ENCODE peak calls at places on chromosomes 7 and 10, in five cellular contexts. D is uterus, P is ovary, M is stomach, W is HepG2. Q is an unnamed sample.

GRCh38 chr7:67518580-67518979 is 521.9 kb downstream of the TYW1 start:
- DNase-seq in D (no peak), P (no peak), M (no peak), W (no peak), Q (no peak)

GRCh38 chr7:46054290-46054689 is 133.2 kb upstream of the IGFBP3 start:
- DNase-seq in D (no peak), P (no peak), M (no peak), W (no peak), Q (no peak)

GRCh38 chr7:141860207-141860606 is 18.9 kb upstream of the PRSS37 start:
- DNase-seq in D (no peak), P (no peak), M (no peak), W (no peak), Q (no peak)

GRCh38 chr7:155444746-155445145 is 13.2 kb upstream of the EN2 start:
- DNase-seq in D (no peak), P (no peak), M (no peak), W (no peak), Q (no peak)

GRCh38 chr7:114949227-114949626 is 27.3 kb downstream of the MDFIC start:
- DNase-seq in D (no peak), P (no peak), M (no peak), W (no peak), Q (no peak)

GRCh38 chr10:93680414-93681047 is 21.9 kb downstream of the FRA10AC1 start:
- DNase-seq in D (no peak), P (no peak), M (no peak), W (peak), Q (no peak)

GRCh38 chr7:29588900-29589696 is 25.5 kb downstream of the PRR15 start:
- DNase-seq in D (no peak), P (no peak), M (peak), W (peak), Q (no peak)

GRCh38 chr7:45921381-45921698 is 268 bp upstream of the IGFBP3 start:
- DNase-seq in D (no peak), P (peak), M (no peak), W (no peak), Q (no peak)

GRCh38 chr10:22737587-22737986 is 23.2 kb upstream of the PIP4K2A start:
- DNase-seq in D (peak), P (no peak), M (no peak), W (no peak), Q (no peak)

GRCh38 chr7:17772581-17773288 is 167.6 kb downstream of the SNX13 start:
- DNase-seq in D (no peak), P (no peak), M (no peak), W (peak), Q (no peak)

GRCh38 chr10:131249957-131250347 is 61.6 kb downstream of the TCERG1L start:
- DNase-seq in D (no peak), P (no peak), M (no peak), W (no peak), Q (no peak)

GRCh38 chr7:82017334-82017943 is 247.6 kb upstream of the HGF start:
- DNase-seq in D (no peak), P (no peak), M (no peak), W (peak), Q (no peak)

GRCh38 chr7:138008588-138009349 is 6.9 kb upstream of the CREB3L2 start:
- DNase-seq in D (peak), P (no peak), M (no peak), W (peak), Q (peak)

GRCh38 chr7:29485376-29486190 is 78.1 kb upstream of the PRR15 start:
- DNase-seq in D (no peak), P (no peak), M (no peak), W (peak), Q (no peak)

DNA sequence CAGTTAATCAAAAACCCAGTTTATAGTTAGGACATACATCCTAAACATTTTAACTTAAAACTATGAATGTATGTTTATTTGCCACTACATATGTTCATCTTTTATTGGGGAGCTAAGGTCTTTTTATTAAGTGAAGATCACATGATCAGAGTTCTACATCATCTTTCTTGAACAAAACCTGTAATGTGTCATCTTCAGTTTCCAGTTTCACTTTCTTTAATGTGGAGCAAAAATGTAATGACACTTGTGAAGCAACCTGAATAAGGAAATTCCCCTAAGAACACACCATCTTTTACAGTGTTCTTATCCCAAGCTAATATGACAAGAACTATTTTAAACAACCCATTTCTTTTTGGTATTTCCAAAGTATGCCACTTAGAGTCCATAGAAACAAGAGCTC is 166.7 kb upstream of the BET1 start:
- DNase-seq in D (no peak), P (no peak), M (no peak), W (no peak), Q (no peak)
- H3K4me3 ChIP-seq in D (no peak), P (no peak), M (no peak), W (no peak), Q (no peak)

GRCh38 chr10:72184156-72184555 is 31.7 kb upstream of the ANAPC16 start:
- DNase-seq in D (no peak), P (no peak), M (no peak), W (no peak), Q (no peak)
- TF ChIP-seq POLR2A in D (no peak), P (no peak), M (no peak), W (no peak), Q (no peak)

GRCh38 chr10:52453501-52453900 is 139.4 kb downstream of the DKK1 start:
- DNase-seq in D (no peak), P (no peak), M (no peak), W (no peak), Q (no peak)

GRCh38 chr10:52454476-52454875 is 140.4 kb downstream of the DKK1 start:
- DNase-seq in D (no peak), P (no peak), M (no peak), W (no peak), Q (no peak)

GRCh38 chr10:52450743-52451142 is 136.7 kb downstream of the DKK1 start:
- DNase-seq in D (no peak), P (no peak), M (no peak), W (no peak), Q (no peak)

GRCh38 chr10:52451817-52452216 is 137.7 kb downstream of the DKK1 start:
- DNase-seq in D (no peak), P (no peak), M (no peak), W (no peak), Q (no peak)

DNA sequence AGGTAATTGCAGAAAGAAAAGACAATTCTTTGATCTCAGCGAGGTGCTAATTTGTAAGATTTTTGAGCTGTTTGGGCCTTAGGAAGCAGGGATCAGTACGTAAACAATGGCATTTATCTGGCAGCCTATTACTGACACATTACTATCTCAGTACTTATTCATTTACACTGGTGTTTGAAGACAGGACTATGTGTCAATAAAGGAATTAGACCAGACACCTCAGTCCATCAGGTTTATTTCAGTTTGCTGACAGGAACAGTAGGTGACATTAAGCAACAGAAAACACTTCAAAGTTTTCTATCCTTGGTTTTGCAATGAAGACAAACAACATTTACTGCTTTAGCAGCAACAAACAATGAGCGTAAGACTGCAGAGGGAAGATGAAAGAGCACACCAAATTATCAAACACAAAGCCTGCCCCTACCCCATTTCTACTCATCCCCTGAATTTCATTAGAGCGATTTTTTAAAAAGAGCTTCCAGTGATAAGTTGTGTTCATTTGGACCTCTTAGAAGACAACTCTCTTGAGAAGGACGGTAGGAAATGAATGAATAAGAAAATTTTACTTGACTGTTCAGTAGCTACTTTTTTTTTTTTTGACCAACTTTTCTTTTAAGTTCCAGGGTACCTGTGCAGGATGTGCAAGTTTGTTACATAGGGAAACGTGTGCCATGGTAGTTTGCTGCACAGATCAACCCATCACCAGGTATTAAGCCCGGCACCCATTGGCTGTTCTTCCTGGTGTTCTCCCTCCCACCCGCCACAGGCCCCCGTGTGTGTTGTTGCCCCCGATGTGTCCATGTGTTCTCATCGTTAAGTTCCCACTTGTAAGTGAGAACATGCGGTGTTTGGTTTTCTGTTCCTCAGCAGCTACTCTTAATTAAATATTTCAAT is 138.8 kb downstream of the DKK1 start:
- DNase-seq in D (no peak), P (no peak), M (no peak), W (peak), Q (no peak)
- H3K4me3 ChIP-seq in D (no peak), P (no peak), M (no peak), W (no peak), Q (no peak)

DNA sequence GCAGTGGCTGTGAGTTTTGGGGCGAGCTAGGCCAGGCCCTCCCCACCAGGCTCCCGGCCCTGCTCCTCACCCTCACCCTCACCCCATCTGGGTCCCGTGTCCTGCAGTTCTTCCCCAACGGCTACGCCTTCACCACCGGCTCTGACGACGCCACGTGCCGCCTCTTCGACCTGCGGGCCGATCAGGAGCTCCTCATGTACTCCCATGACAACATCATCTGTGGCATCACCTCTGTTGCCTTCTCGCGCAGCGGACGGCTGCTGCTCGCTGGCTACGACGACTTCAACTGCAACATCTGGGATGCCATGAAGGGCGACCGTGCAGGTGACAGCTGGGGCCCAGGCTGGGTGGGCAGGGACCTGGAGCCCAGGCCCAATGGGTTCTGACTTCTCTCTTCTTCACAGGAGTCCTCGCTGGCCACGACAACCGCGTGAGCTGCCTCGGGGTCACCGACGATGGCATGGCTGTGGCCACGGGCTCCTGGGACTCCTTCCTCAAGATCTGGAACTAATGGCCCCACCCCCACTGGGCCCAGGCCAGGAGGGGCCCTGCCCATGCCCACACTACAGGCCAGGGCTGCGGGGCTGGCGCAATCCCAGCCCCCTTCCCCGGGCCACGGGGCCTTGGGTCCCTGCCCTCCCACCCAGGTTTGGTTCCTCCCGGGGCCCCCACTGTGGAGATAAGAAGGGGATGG is 4.9 kb downstream of the GNB2 start:
- DNase-seq in D (no peak), P (peak), M (no peak), W (no peak), Q (peak)
- TF ChIP-seq POLR2A in D (no peak), P (no peak), M (no peak), W (peak), Q (no peak)

DNA sequence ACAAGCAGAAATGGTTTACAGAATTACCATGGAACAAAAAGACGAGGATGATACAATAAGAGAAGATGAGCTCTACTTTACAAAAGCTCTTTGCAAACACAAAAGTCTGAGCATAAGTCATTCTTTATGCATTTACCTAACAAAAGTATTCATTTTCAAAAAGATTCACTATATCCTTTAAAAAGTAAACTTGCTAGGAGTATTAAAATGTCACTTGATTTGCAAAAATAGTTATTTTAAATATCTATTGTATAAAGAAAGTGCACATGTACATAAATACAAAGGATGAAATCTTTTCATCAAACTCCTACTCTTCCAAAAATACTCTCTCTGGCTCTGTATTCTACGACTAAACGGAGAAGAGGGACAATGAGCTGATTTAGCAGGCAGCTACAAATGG is 146.4 kb upstream of the STEAP1 start:
- DNase-seq in D (no peak), P (no peak), M (no peak), W (no peak), Q (no peak)
- H3K4me3 ChIP-seq in D (no peak), P (no peak), M (no peak), W (no peak), Q (no peak)

DNA sequence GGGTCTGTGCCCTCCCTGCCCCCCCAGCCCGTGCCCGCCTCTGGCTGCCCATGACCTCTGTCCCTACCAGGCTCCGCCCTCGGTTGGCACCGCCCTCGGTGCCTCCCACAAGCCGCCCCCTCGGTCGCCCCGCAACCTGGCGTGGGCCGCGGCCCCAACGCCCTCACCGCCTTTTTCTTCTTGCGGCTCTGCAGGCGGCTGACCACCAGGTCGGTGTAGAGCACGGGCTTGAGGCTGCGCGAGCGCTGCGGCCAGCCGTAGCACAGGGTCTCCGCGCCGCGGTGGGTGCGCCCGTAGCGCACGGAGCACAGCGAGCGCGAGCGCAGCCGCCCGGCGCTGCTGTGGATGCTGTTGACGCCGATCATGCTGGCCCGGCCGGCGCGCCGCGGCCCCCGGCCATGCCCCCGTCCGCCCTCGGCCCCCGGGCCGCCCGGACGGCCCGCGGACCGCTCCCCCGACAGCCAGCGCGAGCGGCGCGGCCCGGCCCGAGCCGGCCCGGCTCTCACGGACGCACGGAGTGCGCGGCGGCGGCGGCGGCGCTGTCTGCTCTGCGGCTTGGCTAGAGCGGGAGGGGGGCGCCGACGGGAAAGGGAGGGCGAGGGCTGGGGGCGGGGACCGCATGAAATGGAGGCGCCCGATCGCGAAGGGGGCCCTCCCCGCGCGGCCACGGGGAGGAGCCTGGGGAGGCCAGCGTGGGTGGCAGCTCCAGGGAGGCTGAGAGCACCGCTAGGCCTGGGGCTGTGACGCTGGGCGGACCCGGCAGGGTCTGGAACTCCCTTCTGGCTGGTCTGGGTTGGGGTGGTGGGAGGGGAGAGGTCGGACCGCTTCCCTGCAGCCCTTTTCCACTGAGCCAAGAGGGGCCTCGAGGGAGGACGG is 9.6 kb downstream of the PSD start:
- DNase-seq in D (peak), P (peak), M (no peak), W (no peak), Q (peak)
- TF ChIP-seq POLR2A in D (peak), P (no peak), M (no peak), W (no peak), Q (no peak)

GRCh38 chr7:134438946-134439345 is 20.0 kb downstream of the AKR1B1 start:
- DNase-seq in D (no peak), P (no peak), M (no peak), W (no peak), Q (no peak)
- H3K4me3 ChIP-seq in D (no peak), P (no peak), M (no peak), W (no peak), Q (no peak)

GRCh38 chr7:47988496-47989386 is 9.3 kb upstream of the HUS1 start:
- DNase-seq in D (no peak), P (no peak), M (no peak), W (peak), Q (no peak)

GRCh38 chr7:47990592-47990991 is 11.2 kb upstream of the HUS1 start:
- DNase-seq in D (no peak), P (no peak), M (no peak), W (no peak), Q (no peak)

GRCh38 chr7:47991270-47991669 is 11.9 kb upstream of the HUS1 start:
- DNase-seq in D (no peak), P (no peak), M (no peak), W (peak), Q (no peak)

GRCh38 chr7:47992446-47992845 is 13.0 kb upstream of the HUS1 start:
- DNase-seq in D (no peak), P (no peak), M (no peak), W (no peak), Q (no peak)

DNA sequence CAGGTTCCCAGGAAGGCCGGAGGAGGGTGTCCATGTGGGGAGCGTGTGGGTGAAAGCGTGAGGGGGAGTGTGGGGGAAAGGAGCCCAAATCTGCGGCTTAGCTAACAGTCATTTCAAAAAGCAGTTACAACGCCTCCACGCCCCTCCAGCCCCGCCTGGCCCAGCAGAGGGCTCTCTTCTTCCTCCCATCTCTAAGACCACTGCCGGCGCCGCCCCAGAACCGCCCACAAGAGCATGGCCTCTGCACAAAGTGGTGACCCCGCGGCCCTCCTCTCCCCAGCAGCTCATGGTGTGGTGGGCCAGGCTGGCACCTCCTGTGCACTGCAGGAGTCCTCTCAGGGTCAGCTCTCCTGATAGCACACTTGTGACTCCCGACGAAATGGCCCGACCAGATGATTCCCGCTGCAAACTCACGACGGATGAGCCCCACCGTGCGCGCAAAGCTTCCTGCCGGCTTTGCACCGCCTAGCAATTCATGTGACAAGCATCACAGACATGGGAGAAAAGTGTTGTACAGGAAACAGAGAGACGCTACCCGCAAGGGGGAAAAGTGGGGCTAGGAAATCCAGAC is 12.4 kb upstream of the HUS1 start:
- DNase-seq in D (peak), P (peak), M (peak), W (peak), Q (peak)
- TF ChIP-seq POLR2A in D (no peak), P (no peak), M (no peak), W (no peak), Q (no peak)